ENCODE peak calls at places on chromosomes 13 and 19, in ten cellular contexts. N is psoas muscle, S is tibial nerve, Z is transverse colon, T is CD14-positive monocyte, V is left ventricle myocardium inferior, O is breast epithelium, F is mammary epithelial cell, J is stomach, R is vagina. M is an unnamed sample.

GRCh38 chr19:38734426-38735256 is 9.6 kb downstream of the CAPN12 start:
- DNase-seq in F (peak; percentile 55), O (no peak), S (no peak), Z (peak; percentile 56), T (no peak), N (no peak), V (no peak), R (no peak), J (peak; percentile 45), M (peak; percentile 39)

GRCh38 chr13:32229443-32229842 is 85.7 kb downstream of the ZAR1L start:
- DNase-seq in R (no peak), O (no peak), T (no peak), J (no peak), S (no peak), N (no peak), V (no peak), F (no peak), Z (no peak), M (no peak)

GRCh38 chr13:45042539-45042938 is 53.2 kb downstream of the GPALPP1 start:
- DNase-seq in T (no peak), J (no peak), Z (no peak), V (no peak), R (no peak), O (no peak), S (no peak), F (no peak), N (no peak), M (no peak)

GRCh38 chr13:37109080-37109678 is 3.7 kb upstream of the CSNK1A1L start:
- DNase-seq in S (no peak), J (no peak), R (no peak), F (peak; percentile 19), Z (no peak), O (no peak), N (no peak), V (no peak), T (no peak), M (peak; percentile 55)

GRCh38 chr19:50461066-50461875 is 15.0 kb upstream of the EMC10 start:
- DNase-seq in S (peak; percentile 33), Z (peak; percentile 73), T (peak; percentile 65), R (no peak), O (peak; percentile 65), V (peak; percentile 36), J (peak; percentile 62), N (peak; percentile 50), F (peak; percentile 42), M (peak; percentile 78)

GRCh38 chr13:110409581-110409992 is 102.5 kb downstream of the COL4A2 start:
- DNase-seq in V (no peak), S (no peak), J (no peak), Z (no peak), R (no peak), O (no peak), T (no peak), N (no peak), F (peak; percentile 66), M (peak; percentile 53)

GRCh38 chr13:43783820-43784219 is 3.0 kb downstream of the ENOX1 start:
- DNase-seq in F (peak; percentile 62), J (no peak), T (no peak), V (no peak), R (no peak), O (no peak), N (no peak), Z (no peak), S (no peak), M (peak; percentile 54)

GRCh38 chr13:110092869-110093268 is 214.1 kb downstream of the COL4A1 start:
- DNase-seq in Z (no peak), J (no peak), N (no peak), T (no peak), F (no peak), S (no peak), R (peak; percentile 84), O (no peak), V (no peak), M (no peak)

GRCh38 chr13:46530084-46530935 is 22.7 kb upstream of the LRCH1 start:
- DNase-seq in V (no peak), J (no peak), S (no peak), O (no peak), Z (no peak), T (no peak), R (no peak), N (no peak), F (peak; percentile 20), M (no peak)
- TF ChIP-seq CTCF in V (no peak), J (no peak), S (no peak), O (no peak), Z (no peak), T (no peak), R (no peak), N (no peak), F (no peak), M (no peak)

GRCh38 chr13:113490496-113491417 is at the start of gene DCUN1D2:
- DNase-seq in J (peak; percentile 95), Z (peak; percentile 94), R (peak; percentile 95), F (peak; percentile 96), N (peak; percentile 96), T (peak; percentile 87), O (peak; percentile 90), V (peak; percentile 95), S (peak; percentile 84), M (peak; percentile 91)

GRCh38 chr13:113489549-113490495 is 689 bp downstream of the DCUN1D2 start:
- DNase-seq in F (peak; percentile 38), R (no peak), V (no peak), N (no peak), T (no peak), S (no peak), Z (peak; percentile 39), J (peak; percentile 38), O (no peak), M (peak; percentile 24)

GRCh38 chr13:113491418-113491883 is 940 bp upstream of the DCUN1D2 start:
- DNase-seq in T (no peak), R (no peak), N (peak; percentile 49), J (peak; percentile 37), Z (peak; percentile 33), O (no peak), V (peak; percentile 45), F (peak; percentile 27), S (no peak), M (peak; percentile 36)

GRCh38 chr13:113488283-113488682 is 2.2 kb downstream of the DCUN1D2 start:
- DNase-seq in J (no peak), R (no peak), O (no peak), S (no peak), N (no peak), F (no peak), Z (no peak), T (no peak), V (no peak), M (no peak)

DNA sequence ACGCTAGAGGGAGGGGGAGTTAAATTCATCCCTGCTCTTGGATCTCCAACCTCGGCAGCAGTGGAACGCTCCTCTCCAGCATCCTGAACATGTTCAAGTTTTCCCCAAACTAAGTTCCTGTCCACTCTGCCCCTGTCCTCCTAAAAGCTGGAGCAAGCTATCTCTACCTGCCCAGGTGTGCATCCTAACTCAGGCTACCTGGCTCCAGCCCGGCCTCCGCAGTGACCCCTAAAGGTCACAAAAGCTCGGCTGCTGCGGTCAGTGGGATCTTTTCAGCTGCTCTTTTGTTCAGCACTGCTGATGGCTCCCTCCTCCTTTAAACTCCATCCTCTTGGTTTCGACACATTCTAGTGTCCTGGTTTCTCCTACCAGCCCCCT is 1.4 kb downstream of the DCUN1D2 start:
- DNase-seq in V (no peak), N (no peak), Z (no peak), S (no peak), J (no peak), R (no peak), O (no peak), F (peak; percentile 3), T (no peak), M (peak; percentile 22)
- TF ChIP-seq CTCF in V (no peak), N (no peak), Z (no peak), S (no peak), J (no peak), R (no peak), O (no peak), F (no peak), T (no peak), M (peak; percentile 12)

GRCh38 chr19:986083-986482 is 1.9 kb downstream of the WDR18 start:
- DNase-seq in S (no peak), N (no peak), R (no peak), V (no peak), Z (no peak), T (no peak), J (no peak), F (no peak), O (no peak), M (no peak)

GRCh38 chr19:988081-988480 is 3.9 kb downstream of the WDR18 start:
- DNase-seq in R (no peak), N (no peak), S (no peak), F (no peak), Z (no peak), J (no peak), V (no peak), O (no peak), T (no peak), M (no peak)

GRCh38 chr19:982567-983170 is 1.5 kb upstream of the WDR18 start:
- DNase-seq in T (no peak), O (peak; percentile 63), S (no peak), V (peak; percentile 74), N (peak; percentile 73), R (no peak), Z (peak; percentile 82), J (peak; percentile 79), F (peak; percentile 52), M (peak; percentile 66)

GRCh38 chr19:980133-980998 is 3.8 kb upstream of the WDR18 start:
- DNase-seq in J (no peak), Z (no peak), T (no peak), N (no peak), R (no peak), F (no peak), S (no peak), V (no peak), O (no peak), M (no peak)

DNA sequence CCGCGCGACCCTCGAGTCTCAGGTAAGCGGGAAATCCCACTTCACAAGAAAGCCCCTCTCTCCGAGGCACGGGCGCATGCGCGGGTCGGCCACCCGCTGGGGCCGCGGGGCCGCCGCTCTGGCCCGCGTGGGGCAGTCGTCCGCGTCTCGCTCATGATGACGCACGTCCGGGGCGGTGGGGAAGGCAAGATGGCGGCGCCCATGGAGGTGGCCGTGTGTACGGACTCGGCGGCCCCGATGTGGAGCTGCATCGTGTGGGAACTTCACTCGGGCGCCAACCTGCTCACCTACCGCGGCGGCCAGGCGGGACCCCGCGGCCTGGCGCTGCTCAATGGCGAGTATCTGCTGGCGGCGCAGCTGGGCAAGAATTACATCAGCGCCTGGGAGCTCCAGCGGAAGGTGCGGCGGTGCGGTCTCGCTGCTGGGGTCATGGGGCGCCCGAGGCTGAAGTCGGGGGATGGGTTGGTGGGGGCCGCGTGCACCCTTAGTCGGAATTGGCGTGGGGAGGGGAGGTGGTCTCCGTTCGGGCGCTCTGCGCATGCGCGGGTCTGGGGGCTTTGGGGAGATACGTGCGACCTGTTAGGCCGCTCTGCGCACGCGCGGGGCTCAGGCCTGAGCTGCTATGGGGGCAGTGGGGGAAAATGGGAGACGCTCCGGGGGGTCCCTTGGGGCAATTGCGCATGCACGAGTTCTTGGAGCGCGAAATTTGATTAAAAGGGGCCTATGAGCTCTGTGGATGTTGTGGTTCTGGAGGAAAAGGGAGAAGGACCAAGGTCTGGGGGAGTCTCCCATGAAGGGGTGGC is at the start of gene WDR18:
- DNase-seq in N (peak; percentile 95), V (peak; percentile 94), J (peak; percentile 94), R (no peak), Z (peak; percentile 94), T (peak; percentile 92), O (peak; percentile 93), S (peak; percentile 88), F (peak; percentile 83), M (peak; percentile 89)
- TF ChIP-seq CTCF in N (no peak), V (peak; percentile 56), J (no peak), R (no peak), Z (peak; percentile 35), T (no peak), O (peak; percentile 45), S (peak; percentile 35), F (no peak), M (no peak)

DNA sequence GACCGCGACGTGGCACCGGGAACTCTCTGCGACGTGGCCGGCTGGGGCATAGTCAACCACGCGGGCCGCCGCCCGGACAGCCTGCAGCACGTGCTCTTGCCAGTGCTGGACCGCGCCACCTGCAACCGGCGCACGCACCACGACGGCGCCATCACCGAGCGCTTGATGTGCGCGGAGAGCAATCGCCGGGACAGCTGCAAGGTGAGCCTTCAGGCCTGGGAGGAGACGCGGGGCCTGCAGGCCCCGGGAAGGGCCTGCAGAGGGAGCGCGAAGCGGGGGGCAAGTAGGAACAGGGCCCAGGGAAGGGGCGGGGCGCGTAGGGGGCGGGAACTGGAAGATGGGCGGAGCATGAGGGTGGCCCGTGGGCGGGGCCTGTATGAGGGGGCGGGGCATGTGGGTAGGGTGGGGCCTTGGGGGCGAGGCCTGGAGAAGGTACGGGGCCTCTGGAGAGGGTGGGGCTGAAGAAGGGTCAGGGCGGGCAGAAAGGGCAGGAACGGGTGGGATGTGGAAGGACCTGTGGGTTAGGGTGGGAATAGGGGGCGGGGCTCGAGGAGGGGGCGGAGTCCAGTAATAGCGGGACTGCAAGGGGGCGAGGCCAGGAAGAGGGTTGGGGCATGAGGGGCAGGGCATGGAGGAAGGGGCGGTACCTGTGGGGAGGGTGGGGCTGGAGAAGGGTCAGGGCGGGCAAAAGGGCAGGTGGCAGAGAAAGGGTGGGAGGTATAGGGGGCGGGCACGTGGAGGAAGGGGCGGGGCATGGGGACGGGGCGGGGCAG is 2.5 kb downstream of the CFD start:
- DNase-seq in S (no peak), V (no peak), R (no peak), T (no peak), F (peak; percentile 36), Z (peak; percentile 66), N (no peak), J (no peak), O (no peak), M (peak; percentile 54)
- TF ChIP-seq CTCF in S (no peak), V (no peak), R (no peak), T (peak; percentile 13), F (no peak), Z (no peak), N (no peak), J (no peak), O (no peak), M (no peak)